ENCODE peak calls at places on chromosomes 5 and 9, in five cellular contexts. F is pancreas, O is psoas muscle, Z is tibial artery, H is lung. J is an unnamed sample.
A peak's percentile ranks its signal among the peaks of the same experiment; 100 is the strongest.

GRCh38 chr9:109574061-109574882 is 76.2 kb upstream of the PTPN3 start:
- DNase-seq in F (peak; percentile 20), O (no peak), Z (no peak), H (peak; percentile 35), J (no peak)

GRCh38 chr5:173242675-173243085 is 7.7 kb upstream of the NKX2-5 start:
- DNase-seq in F (no peak), O (no peak), Z (no peak), H (no peak), J (no peak)

GRCh38 chr5:68285075-68285827 is 69.7 kb downstream of the PIK3R1 start:
- DNase-seq in F (no peak), O (no peak), Z (no peak), H (no peak), J (no peak)

GRCh38 chr9:133427658-133428348 is 5.6 kb downstream of the ADAMTS13 start:
- DNase-seq in F (no peak), O (no peak), Z (no peak), H (no peak), J (no peak)

GRCh38 chr9:126218726-126219125 is 107.9 kb upstream of the MVB12B start:
- DNase-seq in F (no peak), O (no peak), Z (peak; percentile 43), H (no peak), J (no peak)

GRCh38 chr5:172906436-172906835 is 52.8 kb upstream of the RPL26L1 start:
- DNase-seq in F (no peak), O (no peak), Z (no peak), H (no peak), J (no peak)

GRCh38 chr9:81826541-81826906 is 101.7 kb upstream of the SPATA31D4 start:
- DNase-seq in F (no peak), O (no peak), Z (no peak), H (peak; percentile 38), J (peak; percentile 85)

GRCh38 chr9:37468620-37469019 is 3.4 kb upstream of the ZBTB5 start:
- DNase-seq in F (no peak), O (no peak), Z (no peak), H (no peak), J (no peak)

GRCh38 chr5:140608730-140609520 is 24.1 kb downstream of the CD14 start:
- DNase-seq in F (no peak), O (no peak), Z (no peak), H (peak; percentile 35), J (no peak)
- H3K27ac ChIP-seq in F (no peak overlapping the region), O (no peak overlapping the region), Z (no peak overlapping the region), H (peak overlapping the region; percentile 86), J (no peak overlapping the region)

DNA sequence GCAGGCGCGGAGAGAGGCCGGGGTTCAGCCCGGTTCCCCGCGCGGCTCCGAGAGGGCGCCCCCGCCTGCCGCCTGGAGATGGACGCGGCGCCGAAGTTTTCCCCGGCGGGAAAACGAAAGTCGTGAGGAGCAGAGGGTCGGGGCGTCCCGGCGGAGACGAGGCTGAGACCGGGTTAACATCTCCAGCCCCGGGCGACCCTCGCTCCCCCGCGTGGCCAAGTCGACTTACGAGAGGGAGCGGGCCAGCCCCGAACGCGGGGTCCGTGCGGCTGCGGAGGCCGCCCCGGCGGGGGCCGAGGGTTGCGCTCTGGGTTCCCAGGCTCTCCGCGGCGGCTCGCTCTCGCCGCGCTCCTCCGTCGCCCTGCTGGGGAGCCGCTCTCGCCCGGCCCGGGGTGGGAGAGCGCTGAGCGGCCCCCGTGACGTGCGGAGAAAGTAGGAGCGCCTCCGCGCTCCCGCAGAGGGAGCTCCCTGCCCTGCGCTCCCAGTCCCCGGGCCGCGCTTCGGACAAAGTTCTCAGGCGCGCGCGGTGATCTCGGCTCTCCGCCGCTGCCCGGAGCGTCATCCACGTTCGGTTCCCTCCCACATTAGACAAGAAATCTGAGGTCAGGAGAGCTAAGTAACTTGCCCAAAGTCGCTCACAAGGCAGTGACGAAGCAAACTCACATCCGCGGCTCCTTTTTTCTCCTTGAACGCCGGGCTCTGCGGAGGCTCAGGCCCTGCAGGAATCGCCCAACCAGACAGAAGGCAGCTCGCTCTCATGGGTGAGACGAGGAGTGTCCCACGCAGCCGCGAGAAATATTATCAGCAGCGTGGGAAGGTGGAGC is 1.1 kb upstream of the GCNT4 start:
- DNase-seq in F (peak; percentile 67), O (peak; percentile 67), Z (peak; percentile 81), H (peak; percentile 61), J (peak; percentile 65)
- TF ChIP-seq CTCF in F (no peak), O (peak; percentile 4), Z (no peak), H (no peak), J (no peak)

GRCh38 chr5:59790399-59791130 is 103.0 kb downstream of the PDE4D start:
- DNase-seq in F (no peak), O (no peak), Z (no peak), H (no peak), J (no peak)
- H3K27ac ChIP-seq in F (no peak overlapping the region), O (peak overlapping the region; percentile 32), Z (peak overlapping the region; percentile 6), H (no peak overlapping the region), J (peak overlapping the region; percentile 38)

DNA sequence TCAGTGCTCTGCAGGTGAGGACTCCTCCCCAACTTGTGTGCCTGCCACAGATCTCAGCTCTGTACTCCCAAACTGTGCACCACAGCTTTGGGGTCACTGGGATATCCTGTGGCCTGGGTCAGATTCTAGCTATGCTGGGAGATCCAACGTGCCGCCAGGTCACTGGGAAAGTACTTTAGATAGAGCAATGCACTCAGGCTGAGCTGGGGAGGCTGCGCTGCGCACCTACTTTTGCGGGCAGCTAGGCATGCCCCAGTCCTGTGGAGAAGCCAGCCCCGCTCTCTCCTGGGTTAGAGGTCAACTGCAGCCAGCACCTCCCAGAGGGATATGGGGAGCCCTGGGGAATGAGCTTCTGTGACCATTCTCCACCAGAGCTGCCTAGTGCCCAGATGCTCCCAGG is 552.1 kb upstream of the CDH9 start:
- DNase-seq in F (peak; percentile 13), O (no peak), Z (no peak), H (no peak), J (no peak)
- TF ChIP-seq CTCF in F (no peak), O (no peak), Z (no peak), H (no peak), J (no peak)

DNA sequence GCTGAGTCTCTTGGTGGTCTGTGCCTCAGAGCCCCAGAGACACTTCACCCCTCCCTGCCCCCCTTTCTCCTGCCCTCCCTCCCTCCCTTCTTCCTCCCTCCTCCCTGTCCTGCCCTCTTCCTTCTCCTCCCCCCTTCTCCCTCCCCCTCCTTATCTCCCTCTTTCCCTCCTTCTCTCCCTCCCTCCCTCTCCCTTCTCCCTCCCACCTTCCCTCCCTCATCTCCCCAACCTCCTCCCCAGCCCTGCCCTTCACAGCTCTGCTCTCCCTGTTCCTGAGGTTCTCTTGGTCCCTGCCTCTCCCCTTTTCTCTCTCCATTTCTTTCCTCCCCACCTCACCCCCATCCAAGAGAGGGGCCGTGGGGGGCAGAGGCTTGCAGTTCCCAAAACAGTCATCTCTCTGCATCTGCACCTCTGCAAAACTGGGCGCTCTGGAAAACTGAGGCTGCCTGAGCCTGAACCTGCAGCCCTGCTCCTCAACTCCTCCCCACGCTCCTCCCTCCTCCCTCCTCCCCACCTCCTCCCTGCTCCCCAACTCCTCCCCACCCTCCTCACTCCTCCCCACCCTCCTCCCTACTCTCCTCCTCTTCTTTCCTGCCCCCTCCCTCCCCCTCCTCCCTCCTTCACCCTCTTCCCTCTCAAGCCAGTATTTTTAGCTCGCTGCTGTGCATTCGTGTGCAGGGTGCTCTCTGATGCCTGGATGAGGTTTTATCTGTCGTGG is 219.1 kb downstream of the C9orf50 start:
- DNase-seq in F (no peak), O (peak; percentile 10), Z (no peak), H (no peak), J (peak; percentile 44)
- H3K27ac ChIP-seq in F (no peak overlapping the region), O (no peak overlapping the region), Z (peak overlapping the region; percentile 73), H (no peak overlapping the region), J (peak overlapping the region; percentile 94)

DNA sequence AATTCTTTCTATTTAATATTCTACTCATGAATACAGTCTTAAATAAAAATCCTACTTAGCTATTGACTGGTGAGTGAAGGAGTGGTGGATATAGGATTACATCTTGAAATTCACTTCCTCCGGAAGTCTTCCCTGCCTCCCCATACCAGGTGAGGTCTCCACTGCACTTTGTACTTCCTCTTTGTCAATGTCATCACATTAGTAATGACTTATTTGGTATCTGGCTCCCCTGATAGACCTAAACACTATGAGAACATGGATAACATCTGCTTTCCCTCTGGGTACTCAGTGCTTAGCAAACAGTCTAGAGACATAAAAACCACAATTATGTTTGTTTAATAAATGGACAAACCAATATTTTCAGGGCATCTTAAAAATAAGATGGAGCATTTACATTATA is 532.1 kb downstream of the PDE4D start:
- DNase-seq in F (no peak), O (no peak), Z (no peak), H (no peak), J (no peak)
- TF ChIP-seq CTCF in F (no peak), O (no peak), Z (no peak), H (no peak), J (no peak)

DNA sequence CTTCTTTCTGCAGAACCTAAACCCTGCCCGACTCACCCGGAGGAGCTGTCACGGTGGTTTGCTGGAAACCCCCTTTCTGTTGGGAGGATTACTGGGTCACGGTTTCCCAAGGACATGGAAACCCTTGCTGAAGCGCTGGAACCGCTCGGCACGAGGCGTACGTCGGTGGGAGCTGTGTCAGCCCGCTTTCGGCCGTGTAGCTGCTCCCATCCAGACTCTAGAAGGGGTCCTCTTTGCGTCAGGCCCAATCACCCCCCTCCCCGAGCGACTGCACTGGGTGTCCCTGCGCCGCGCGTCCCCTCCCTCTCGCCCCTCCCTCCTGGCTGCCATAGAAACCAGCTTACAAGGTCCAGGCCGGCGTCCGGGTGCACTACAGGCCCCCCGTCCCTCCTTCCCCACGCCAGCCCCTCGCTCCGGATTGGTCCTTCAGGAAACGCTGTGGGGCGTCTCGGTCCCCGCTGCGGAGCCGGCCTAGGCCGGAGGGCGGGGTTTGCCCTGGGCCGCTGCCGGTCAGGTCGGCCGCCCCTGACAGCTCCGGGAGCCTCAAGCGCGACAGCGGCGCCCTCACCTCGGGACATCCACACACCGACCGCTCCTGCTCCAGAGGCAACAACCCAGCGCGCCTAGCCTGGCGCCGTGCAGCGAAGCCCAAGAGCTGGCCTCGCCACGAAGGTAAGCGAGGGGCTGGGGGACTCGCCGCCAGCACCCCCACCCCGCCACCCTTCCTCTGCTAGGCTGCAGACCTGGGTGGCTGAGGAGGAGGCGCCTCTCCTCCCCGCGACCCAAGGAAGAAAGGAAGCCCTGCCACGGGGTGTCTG is at the start of gene NIM1K:
- DNase-seq in F (peak; percentile 64), O (peak; percentile 65), Z (peak; percentile 77), H (peak; percentile 62), J (peak; percentile 94)
- H3K27ac ChIP-seq in F (no peak within 1 kb of the TSS), O (no peak within 1 kb of the TSS), Z (peak within 1 kb of the TSS; percentile 6), H (no peak within 1 kb of the TSS), J (peak within 1 kb of the TSS; percentile 92)